ENCODE peak calls at places on chromosomes 13 and 19, in four cellular contexts. E is colonic mucosa, C is tibial nerve, O is aorta. Z is an unnamed sample.

GRCh38 chr19:19591133-19591825 is 27.2 kb downstream of the PBX4 start:
- DNase-seq in C (no peak), O (peak; percentile 49), E (no peak), Z (no peak)

GRCh38 chr19:38736413-38737280 is 7.6 kb downstream of the CAPN12 start:
- DNase-seq in E (peak; percentile 82), C (no peak), O (no peak), Z (peak; percentile 91)

GRCh38 chr19:29529646-29530548 is 4.1 kb downstream of the VSTM2B start:
- DNase-seq in E (no peak), C (no peak), O (no peak), Z (peak; percentile 54)

GRCh38 chr13:110320645-110321044 is 13.6 kb downstream of the COL4A2 start:
- DNase-seq in E (no peak), C (no peak), O (no peak), Z (no peak)

GRCh38 chr13:30153871-30154426 is 153.4 kb downstream of the KATNAL1 start:
- DNase-seq in O (no peak), C (no peak), E (no peak), Z (no peak)

GRCh38 chr19:18202759-18203407 is 959 bp downstream of the RAB3A start:
- DNase-seq in E (peak; percentile 55), O (peak; percentile 65), C (no peak), Z (peak; percentile 77)

GRCh38 chr13:30659980-30660379 is 42.3 kb downstream of the USPL1 start:
- DNase-seq in O (no peak), E (no peak), C (no peak), Z (no peak)

GRCh38 chr13:77952276-77952675 is 33.6 kb upstream of the EDNRB start:
- DNase-seq in O (no peak), C (no peak), E (no peak), Z (no peak)

GRCh38 chr13:46721054-46721453 is 75.9 kb downstream of the ESD start:
- DNase-seq in E (peak; percentile 48), O (peak; percentile 52), C (no peak), Z (no peak)

GRCh38 chr13:74134777-74135305 is 637 bp upstream of the KLF12 start:
- DNase-seq in O (peak; percentile 71), E (peak; percentile 70), C (peak; percentile 16), Z (peak; percentile 85)

GRCh38 chr13:24618219-24618955 is 61.8 kb upstream of the ATP12A start:
- DNase-seq in C (no peak), E (no peak), O (no peak), Z (no peak)

GRCh38 chr13:30766234-30766633 is 30.9 kb downstream of the ALOX5AP start:
- DNase-seq in C (no peak), E (no peak), O (no peak), Z (no peak)

DNA sequence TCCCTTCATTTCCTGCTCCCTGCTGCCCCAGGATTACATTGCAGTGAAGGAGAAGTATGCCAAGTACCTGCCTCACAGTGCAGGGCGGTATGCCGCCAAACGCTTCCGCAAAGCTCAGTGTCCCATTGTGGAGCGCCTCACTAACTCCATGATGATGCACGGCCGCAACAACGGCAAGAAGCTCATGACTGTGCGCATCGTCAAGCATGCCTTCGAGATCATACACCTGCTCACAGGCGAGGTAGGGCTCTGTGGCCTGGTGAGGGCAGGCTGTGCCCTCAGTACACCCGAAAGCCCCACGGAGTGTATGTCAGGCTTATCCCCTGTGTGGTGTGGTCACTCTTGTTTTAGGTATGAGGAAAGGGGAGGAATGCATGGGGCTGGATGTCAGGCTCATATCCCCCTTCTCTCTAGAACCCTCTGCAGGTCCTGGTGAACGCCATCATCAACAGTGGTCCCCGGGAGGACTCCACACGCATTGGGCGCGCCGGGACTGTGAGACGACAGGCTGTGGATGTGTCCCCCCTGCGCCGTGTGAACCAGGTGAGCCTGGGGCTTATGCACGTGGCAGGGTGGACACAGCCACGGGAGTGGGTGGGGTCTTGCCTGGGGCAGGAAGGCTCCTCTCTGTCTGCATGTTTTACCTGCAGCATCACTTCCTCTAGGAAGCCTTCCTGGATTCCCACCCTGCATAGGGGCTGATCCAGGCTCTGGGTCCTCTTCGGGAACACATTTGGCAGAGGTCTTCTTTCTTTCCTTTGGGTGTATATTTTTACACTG is 2.3 kb upstream of the RNF225 start:
- DNase-seq in E (no peak), C (no peak), O (no peak), Z (no peak)
- H3K36me3 ChIP-seq in E (peaks cover 17% of the 10 kb centered on the region), C (peaks cover 75% of the 10 kb centered on the region), O (peaks cover 3% of the 10 kb centered on the region), Z (peaks cover 71% of the 10 kb centered on the region)

GRCh38 chr19:9500796-9501195 is 2.4 kb upstream of the ZNF560 start:
- DNase-seq in E (no peak), C (no peak), O (no peak), Z (no peak)
- H3K9me3 ChIP-seq in E (peaks cover 14% of the 10 kb centered on the region), C (peaks cover 60% of the 10 kb centered on the region), O (peaks cover 16% of the 10 kb centered on the region), Z (peaks cover 36% of the 10 kb centered on the region)

GRCh38 chr19:6418562-6418932 is 6.1 kb downstream of the KHSRP start:
- DNase-seq in E (no peak), O (no peak), C (no peak), Z (no peak)

GRCh38 chr19:6415592-6416190 is 8.9 kb downstream of the KHSRP start:
- DNase-seq in O (no peak), C (no peak), E (no peak), Z (no peak)

GRCh38 chr19:6414793-6415591 is 9.6 kb downstream of the KHSRP start:
- DNase-seq in E (no peak), C (no peak), O (no peak), Z (no peak)

GRCh38 chr19:6416658-6417405 is 7.8 kb downstream of the KHSRP start:
- DNase-seq in O (no peak), C (no peak), E (no peak), Z (no peak)

GRCh38 chr19:6417713-6418561 is 6.7 kb downstream of the KHSRP start:
- DNase-seq in C (no peak), O (no peak), E (no peak), Z (no peak)
- H3K36me3 ChIP-seq in C (peaks cover 84% of the 10 kb centered on the region), O (no peaks in the 10 kb centered on the region), E (peaks cover 42% of the 10 kb centered on the region), Z (peaks cover 86% of the 10 kb centered on the region)

GRCh38 chr19:22332924-22333323 is 46.7 kb downstream of the ZNF729 start:
- DNase-seq in C (no peak), E (no peak), O (no peak), Z (no peak)
- H3K9me3 ChIP-seq in C (no peaks in the 10 kb centered on the region), E (no peaks in the 10 kb centered on the region), O (no peaks in the 10 kb centered on the region), Z (no peaks in the 10 kb centered on the region)

DNA sequence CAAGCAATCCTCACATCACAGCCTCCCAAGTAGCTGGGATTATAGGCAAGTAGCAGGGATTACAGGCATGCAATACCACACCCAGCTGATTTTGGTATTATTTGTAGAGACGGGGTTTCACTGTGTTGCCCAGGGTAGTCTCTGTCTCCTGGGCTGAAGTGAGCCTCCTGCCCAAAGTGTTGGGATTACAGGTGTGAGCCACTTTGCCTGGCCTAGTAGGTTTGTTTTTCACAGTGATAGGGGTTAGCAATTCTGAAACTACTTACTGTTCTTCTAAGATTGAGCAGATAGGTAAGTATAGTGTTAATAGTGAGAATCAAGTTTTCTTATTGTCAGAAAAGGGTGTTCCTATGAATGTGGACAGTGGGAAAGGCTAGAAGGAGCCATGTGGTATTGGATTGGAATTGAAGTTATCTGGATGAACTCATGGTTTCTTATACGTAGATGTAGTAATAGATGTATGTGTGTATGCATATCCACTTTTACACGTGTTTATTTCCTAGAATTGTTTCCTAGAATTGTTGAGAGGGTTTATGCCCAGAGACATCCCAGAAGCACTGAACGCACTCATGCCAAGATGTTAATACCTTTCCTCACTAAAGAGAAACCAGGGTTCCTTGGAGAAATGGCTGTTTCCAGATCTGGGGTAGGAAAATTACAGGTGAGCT is 49.1 kb downstream of the SAE1 start:
- DNase-seq in O (no peak), E (no peak), C (no peak), Z (no peak)
- H3K36me3 ChIP-seq in O (peaks cover 3% of the 10 kb centered on the region), E (no peaks in the 10 kb centered on the region), C (peaks cover 24% of the 10 kb centered on the region), Z (peaks cover 7% of the 10 kb centered on the region)

GRCh38 chr13:99981115-99982020 is at the start of gene ZIC2:
- DNase-seq in C (no peak), O (peak; percentile 40), E (no peak), Z (no peak)

GRCh38 chr13:99978781-99979452 is 2.7 kb upstream of the ZIC2 start:
- DNase-seq in E (peak; percentile 24), C (no peak), O (no peak), Z (no peak)

GRCh38 chr13:99977912-99978780 is 3.4 kb upstream of the ZIC2 start:
- DNase-seq in C (no peak), O (peak; percentile 24), E (peak; percentile 17), Z (no peak)

GRCh38 chr13:99980201-99981114 is 1.1 kb upstream of the ZIC2 start:
- DNase-seq in E (peak; percentile 79), O (peak; percentile 77), C (no peak), Z (peak; percentile 74)

GRCh38 chr13:99979453-99980200 is 2.0 kb upstream of the ZIC2 start:
- DNase-seq in C (no peak), O (no peak), E (peak; percentile 20), Z (peak; percentile 58)
- H3K9me3 ChIP-seq in C (no peaks in the 10 kb centered on the region), O (no peaks in the 10 kb centered on the region), E (no peaks in the 10 kb centered on the region), Z (no peaks in the 10 kb centered on the region)

GRCh38 chr13:20798027-20798426 is 24.3 kb upstream of the EEF1AKMT1 start:
- DNase-seq in O (no peak), E (no peak), C (no peak), Z (no peak)
- H3K36me3 ChIP-seq in O (peaks cover 6% of the 10 kb centered on the region), E (peaks cover 4% of the 10 kb centered on the region), C (peaks cover 55% of the 10 kb centered on the region), Z (peaks cover 31% of the 10 kb centered on the region)

GRCh38 chr19:22619371-22619770 is 14.8 kb upstream of the ZNF492 start:
- DNase-seq in E (no peak), C (no peak), O (no peak), Z (peak; percentile 9)
- H3K9me3 ChIP-seq in E (no peaks in the 10 kb centered on the region), C (no peaks in the 10 kb centered on the region), O (no peaks in the 10 kb centered on the region), Z (no peaks in the 10 kb centered on the region)